ENCODE peak calls at places on chromosomes 5 and 9, in seven cellular contexts. E, K, Y, Q, A, C and W are unnamed samples.

GRCh38 chr9:92196909-92197308 is 81.7 kb upstream of the SPTLC1 start:
- DNase-seq in A (peak), C (no peak), K (no peak), E (no peak), Y (no peak), Q (peak), W (no peak)

GRCh38 chr9:33297455-33297854 is 7.1 kb downstream of the NFX1 start:
- DNase-seq in Q (no peak), Y (no peak), C (peak), E (no peak), K (no peak), A (no peak), W (peak)

GRCh38 chr5:111246459-111246858 is 22.3 kb downstream of the CAMK4 start:
- DNase-seq in A (no peak), C (no peak), K (no peak), Q (no peak), E (no peak), Y (no peak), W (no peak)

GRCh38 chr5:73253047-73253660 is 80.2 kb downstream of the TMEM174 start:
- DNase-seq in Y (no peak), K (no peak), A (no peak), C (no peak), E (no peak), Q (no peak), W (no peak)

GRCh38 chr9:107587175-107587963 is 97.8 kb upstream of the KLF4 start:
- DNase-seq in A (no peak), Q (no peak), E (no peak), C (no peak), Y (no peak), K (no peak), W (no peak)

GRCh38 chr9:99590879-99591278 is 230.8 kb upstream of the NR4A3 start:
- DNase-seq in K (no peak), Y (no peak), Q (no peak), A (no peak), E (no peak), C (no peak), W (no peak)

GRCh38 chr5:91840412-91840811 is 457.3 kb upstream of the ARRDC3 start:
- DNase-seq in K (no peak), C (no peak), Q (no peak), Y (no peak), A (no peak), E (no peak), W (no peak)

GRCh38 chr9:137987244-137988030 is 109.9 kb downstream of the CACNA1B start:
- DNase-seq in Y (no peak), C (no peak), A (no peak), K (no peak), Q (no peak), E (no peak), W (no peak)

GRCh38 chr9:89676281-89676680 is 71.5 kb downstream of the GADD45G start:
- DNase-seq in Q (no peak), C (no peak), A (no peak), E (no peak), K (no peak), Y (no peak), W (no peak)

GRCh38 chr5:172364773-172365172 is 81.2 kb upstream of the UBTD2 start:
- DNase-seq in E (no peak), Y (no peak), A (no peak), Q (no peak), C (no peak), K (no peak), W (no peak)

GRCh38 chr9:73118297-73118696 is 33.4 kb upstream of the ANXA1 start:
- DNase-seq in E (no peak), Q (no peak), C (no peak), A (no peak), Y (no peak), K (no peak), W (no peak)

GRCh38 chr5:54904425-54904824 is 81.0 kb downstream of the ESM1 start:
- DNase-seq in K (peak), C (no peak), E (peak), Q (peak), A (peak), Y (no peak), W (no peak)

GRCh38 chr9:128705051-128705965 is 3.0 kb downstream of the PKN3 start:
- DNase-seq in C (no peak), Y (no peak), E (peak), Q (no peak), A (no peak), K (no peak), W (no peak)

GRCh38 chr5:151378616-151379015 is 31.3 kb upstream of the SLC36A2 start:
- DNase-seq in K (no peak), E (no peak), Q (no peak), Y (no peak), A (no peak), C (no peak), W (no peak)

GRCh38 chr5:143355710-143356109 is 47.8 kb downstream of the NR3C1 start:
- DNase-seq in K (peak), Y (no peak), A (peak), Q (peak), C (no peak), E (no peak), W (no peak)

GRCh38 chr9:120538339-120538738 is 41.6 kb downstream of the CDK5RAP2 start:
- DNase-seq in C (no peak), K (no peak), Q (no peak), A (no peak), Y (no peak), E (no peak), W (no peak)